ENCODE peak calls at places on chromosomes 16 and 17, in five cellular contexts. One of them, this sample, is unnamed.

GRCh38 chr17:68033636-68034451 is 1.7 kb upstream of the KPNA2 start:
- DNase-seq in endothelial cell: peak; percentile 42
- DNase-seq in epithelial cell of proximal tubule: peak; percentile 64
- DNase-seq in activated naive CD8-positive, alpha-beta T cell treated with anti-CD3 and anti-CD28 coated beads, Interleukin-2, amount 50 U/mL, for 24 hours: no peak
- DNase-seq in stimulated activated CD4-positive, alpha-beta T cell treated with anti-CD3 and anti-CD28 coated beads, Interleukin-15, amount 100 ng/mL, for 48 hours: no peak
- DNase-seq in this sample: peak; percentile 44

GRCh38 chr17:78257810-78258322 is 26.4 kb downstream of the TMEM235 start:
- DNase-seq in endothelial cell: no peak
- DNase-seq in epithelial cell of proximal tubule: no peak
- DNase-seq in activated naive CD8-positive, alpha-beta T cell treated with anti-CD3 and anti-CD28 coated beads, Interleukin-2, amount 50 U/mL, for 24 hours: peak; percentile 17
- DNase-seq in stimulated activated CD4-positive, alpha-beta T cell treated with anti-CD3 and anti-CD28 coated beads, Interleukin-15, amount 100 ng/mL, for 48 hours: no peak
- DNase-seq in this sample: no peak

GRCh38 chr16:9092282-9092962 is 978 bp downstream of the HAPSTR1 start:
- DNase-seq in endothelial cell: peak; percentile 39
- DNase-seq in epithelial cell of proximal tubule: no peak
- DNase-seq in activated naive CD8-positive, alpha-beta T cell treated with anti-CD3 and anti-CD28 coated beads, Interleukin-2, amount 50 U/mL, for 24 hours: peak; percentile 64
- DNase-seq in stimulated activated CD4-positive, alpha-beta T cell treated with anti-CD3 and anti-CD28 coated beads, Interleukin-15, amount 100 ng/mL, for 48 hours: peak; percentile 33
- DNase-seq in this sample: no peak

GRCh38 chr16:73572135-73572534 is 524.2 kb upstream of the ZFHX3 start:
- DNase-seq in endothelial cell: no peak
- DNase-seq in epithelial cell of proximal tubule: no peak
- DNase-seq in activated naive CD8-positive, alpha-beta T cell treated with anti-CD3 and anti-CD28 coated beads, Interleukin-2, amount 50 U/mL, for 24 hours: no peak
- DNase-seq in stimulated activated CD4-positive, alpha-beta T cell treated with anti-CD3 and anti-CD28 coated beads, Interleukin-15, amount 100 ng/mL, for 48 hours: no peak
- DNase-seq in this sample: no peak

GRCh38 chr17:81412490-81413093 is 17.3 kb downstream of the BAHCC1 start:
- DNase-seq in endothelial cell: no peak
- DNase-seq in epithelial cell of proximal tubule: no peak
- DNase-seq in activated naive CD8-positive, alpha-beta T cell treated with anti-CD3 and anti-CD28 coated beads, Interleukin-2, amount 50 U/mL, for 24 hours: peak; percentile 69
- DNase-seq in stimulated activated CD4-positive, alpha-beta T cell treated with anti-CD3 and anti-CD28 coated beads, Interleukin-15, amount 100 ng/mL, for 48 hours: peak; percentile 18
- DNase-seq in this sample: peak; percentile 57

GRCh38 chr17:28416703-28417311 is 10.8 kb upstream of the SLC46A1 start:
- DNase-seq in endothelial cell: peak; percentile 61
- DNase-seq in epithelial cell of proximal tubule: no peak
- DNase-seq in activated naive CD8-positive, alpha-beta T cell treated with anti-CD3 and anti-CD28 coated beads, Interleukin-2, amount 50 U/mL, for 24 hours: peak; percentile 55
- DNase-seq in stimulated activated CD4-positive, alpha-beta T cell treated with anti-CD3 and anti-CD28 coated beads, Interleukin-15, amount 100 ng/mL, for 48 hours: no peak
- DNase-seq in this sample: peak; percentile 64

GRCh38 chr17:17682293-17682736 is 1.1 kb downstream of the RAI1 start:
- DNase-seq in endothelial cell: peak; percentile 29
- DNase-seq in epithelial cell of proximal tubule: no peak
- DNase-seq in activated naive CD8-positive, alpha-beta T cell treated with anti-CD3 and anti-CD28 coated beads, Interleukin-2, amount 50 U/mL, for 24 hours: peak; percentile 72
- DNase-seq in stimulated activated CD4-positive, alpha-beta T cell treated with anti-CD3 and anti-CD28 coated beads, Interleukin-15, amount 100 ng/mL, for 48 hours: peak; percentile 24
- DNase-seq in this sample: no peak

GRCh38 chr16:85394511-85395206 is 218.5 kb upstream of the GSE1 start:
- DNase-seq in endothelial cell: no peak
- DNase-seq in epithelial cell of proximal tubule: no peak
- DNase-seq in activated naive CD8-positive, alpha-beta T cell treated with anti-CD3 and anti-CD28 coated beads, Interleukin-2, amount 50 U/mL, for 24 hours: no peak
- DNase-seq in stimulated activated CD4-positive, alpha-beta T cell treated with anti-CD3 and anti-CD28 coated beads, Interleukin-15, amount 100 ng/mL, for 48 hours: no peak
- DNase-seq in this sample: no peak

GRCh38 chr17:70905796-70906195 is 736.5 kb downstream of the KCNJ2 start:
- DNase-seq in endothelial cell: no peak
- DNase-seq in epithelial cell of proximal tubule: peak; percentile 61
- DNase-seq in activated naive CD8-positive, alpha-beta T cell treated with anti-CD3 and anti-CD28 coated beads, Interleukin-2, amount 50 U/mL, for 24 hours: no peak
- DNase-seq in stimulated activated CD4-positive, alpha-beta T cell treated with anti-CD3 and anti-CD28 coated beads, Interleukin-15, amount 100 ng/mL, for 48 hours: no peak
- DNase-seq in this sample: peak; percentile 97

GRCh38 chr17:33201255-33201654 is 91.8 kb downstream of the ASIC2 start:
- DNase-seq in endothelial cell: peak; percentile 10
- DNase-seq in epithelial cell of proximal tubule: no peak
- DNase-seq in activated naive CD8-positive, alpha-beta T cell treated with anti-CD3 and anti-CD28 coated beads, Interleukin-2, amount 50 U/mL, for 24 hours: no peak
- DNase-seq in stimulated activated CD4-positive, alpha-beta T cell treated with anti-CD3 and anti-CD28 coated beads, Interleukin-15, amount 100 ng/mL, for 48 hours: no peak
- DNase-seq in this sample: no peak

GRCh38 chr16:3857189-3858013 is 23.1 kb downstream of the CREBBP start:
- DNase-seq in endothelial cell: no peak
- DNase-seq in epithelial cell of proximal tubule: peak; percentile 57
- DNase-seq in activated naive CD8-positive, alpha-beta T cell treated with anti-CD3 and anti-CD28 coated beads, Interleukin-2, amount 50 U/mL, for 24 hours: no peak
- DNase-seq in stimulated activated CD4-positive, alpha-beta T cell treated with anti-CD3 and anti-CD28 coated beads, Interleukin-15, amount 100 ng/mL, for 48 hours: no peak
- DNase-seq in this sample: peak; percentile 76

GRCh38 chr16:81715358-81716196 is 63.5 kb upstream of the PLCG2 start:
- DNase-seq in endothelial cell: no peak
- DNase-seq in epithelial cell of proximal tubule: no peak
- DNase-seq in activated naive CD8-positive, alpha-beta T cell treated with anti-CD3 and anti-CD28 coated beads, Interleukin-2, amount 50 U/mL, for 24 hours: no peak
- DNase-seq in stimulated activated CD4-positive, alpha-beta T cell treated with anti-CD3 and anti-CD28 coated beads, Interleukin-15, amount 100 ng/mL, for 48 hours: no peak
- DNase-seq in this sample: no peak

GRCh38 chr16:54116126-54116525 is 170.5 kb downstream of the IRX3 start:
- DNase-seq in endothelial cell: no peak
- DNase-seq in epithelial cell of proximal tubule: no peak
- DNase-seq in activated naive CD8-positive, alpha-beta T cell treated with anti-CD3 and anti-CD28 coated beads, Interleukin-2, amount 50 U/mL, for 24 hours: no peak
- DNase-seq in stimulated activated CD4-positive, alpha-beta T cell treated with anti-CD3 and anti-CD28 coated beads, Interleukin-15, amount 100 ng/mL, for 48 hours: no peak
- DNase-seq in this sample: no peak

GRCh38 chr17:50173335-50173941 is 7.6 kb downstream of the SGCA start:
- DNase-seq in endothelial cell: no peak
- DNase-seq in epithelial cell of proximal tubule: no peak
- DNase-seq in activated naive CD8-positive, alpha-beta T cell treated with anti-CD3 and anti-CD28 coated beads, Interleukin-2, amount 50 U/mL, for 24 hours: no peak
- DNase-seq in stimulated activated CD4-positive, alpha-beta T cell treated with anti-CD3 and anti-CD28 coated beads, Interleukin-15, amount 100 ng/mL, for 48 hours: no peak
- DNase-seq in this sample: peak; percentile 90

GRCh38 chr17:39139137-39139516 is 12.3 kb downstream of the PLXDC1 start:
- DNase-seq in endothelial cell: no peak
- DNase-seq in epithelial cell of proximal tubule: no peak
- DNase-seq in activated naive CD8-positive, alpha-beta T cell treated with anti-CD3 and anti-CD28 coated beads, Interleukin-2, amount 50 U/mL, for 24 hours: no peak
- DNase-seq in stimulated activated CD4-positive, alpha-beta T cell treated with anti-CD3 and anti-CD28 coated beads, Interleukin-15, amount 100 ng/mL, for 48 hours: no peak
- DNase-seq in this sample: peak; percentile 86

GRCh38 chr17:44363613-44364159 is at the start of gene FAM171A2:
- DNase-seq in endothelial cell: peak; percentile 83
- DNase-seq in epithelial cell of proximal tubule: no peak
- DNase-seq in activated naive CD8-positive, alpha-beta T cell treated with anti-CD3 and anti-CD28 coated beads, Interleukin-2, amount 50 U/mL, for 24 hours: peak; percentile 79
- DNase-seq in stimulated activated CD4-positive, alpha-beta T cell treated with anti-CD3 and anti-CD28 coated beads, Interleukin-15, amount 100 ng/mL, for 48 hours: no peak
- DNase-seq in this sample: peak; percentile 35

GRCh38 chr16:71426069-71426879 is 15.6 kb downstream of the TLE7 start:
- DNase-seq in endothelial cell: peak; percentile 86
- DNase-seq in epithelial cell of proximal tubule: peak; percentile 57
- DNase-seq in activated naive CD8-positive, alpha-beta T cell treated with anti-CD3 and anti-CD28 coated beads, Interleukin-2, amount 50 U/mL, for 24 hours: peak; percentile 36
- DNase-seq in stimulated activated CD4-positive, alpha-beta T cell treated with anti-CD3 and anti-CD28 coated beads, Interleukin-15, amount 100 ng/mL, for 48 hours: peak; percentile 21
- DNase-seq in this sample: peak; percentile 95

GRCh38 chr17:12282056-12282455 is 261.4 kb downstream of the MAP2K4 start:
- DNase-seq in endothelial cell: no peak
- DNase-seq in epithelial cell of proximal tubule: no peak
- DNase-seq in activated naive CD8-positive, alpha-beta T cell treated with anti-CD3 and anti-CD28 coated beads, Interleukin-2, amount 50 U/mL, for 24 hours: no peak
- DNase-seq in stimulated activated CD4-positive, alpha-beta T cell treated with anti-CD3 and anti-CD28 coated beads, Interleukin-15, amount 100 ng/mL, for 48 hours: no peak
- DNase-seq in this sample: peak; percentile 69

GRCh38 chr16:53743149-53743566 is 39.2 kb downstream of the FTO start:
- DNase-seq in endothelial cell: peak; percentile 8
- DNase-seq in epithelial cell of proximal tubule: no peak
- DNase-seq in activated naive CD8-positive, alpha-beta T cell treated with anti-CD3 and anti-CD28 coated beads, Interleukin-2, amount 50 U/mL, for 24 hours: peak; percentile 15
- DNase-seq in stimulated activated CD4-positive, alpha-beta T cell treated with anti-CD3 and anti-CD28 coated beads, Interleukin-15, amount 100 ng/mL, for 48 hours: no peak
- DNase-seq in this sample: peak; percentile 51

GRCh38 chr16:83619381-83620150 is 188.2 kb upstream of the HSBP1 start:
- DNase-seq in endothelial cell: no peak
- DNase-seq in epithelial cell of proximal tubule: no peak
- DNase-seq in activated naive CD8-positive, alpha-beta T cell treated with anti-CD3 and anti-CD28 coated beads, Interleukin-2, amount 50 U/mL, for 24 hours: no peak
- DNase-seq in stimulated activated CD4-positive, alpha-beta T cell treated with anti-CD3 and anti-CD28 coated beads, Interleukin-15, amount 100 ng/mL, for 48 hours: no peak
- DNase-seq in this sample: no peak

GRCh38 chr17:75814900-75815373 is 29.3 kb downstream of the UNC13D start:
- DNase-seq in endothelial cell: no peak
- DNase-seq in epithelial cell of proximal tubule: no peak
- DNase-seq in activated naive CD8-positive, alpha-beta T cell treated with anti-CD3 and anti-CD28 coated beads, Interleukin-2, amount 50 U/mL, for 24 hours: no peak
- DNase-seq in stimulated activated CD4-positive, alpha-beta T cell treated with anti-CD3 and anti-CD28 coated beads, Interleukin-15, amount 100 ng/mL, for 48 hours: no peak
- DNase-seq in this sample: peak; percentile 76

GRCh38 chr16:74372369-74372768 is 3.7 kb upstream of the NPIPB15 start:
- DNase-seq in endothelial cell: no peak
- DNase-seq in epithelial cell of proximal tubule: no peak
- DNase-seq in activated naive CD8-positive, alpha-beta T cell treated with anti-CD3 and anti-CD28 coated beads, Interleukin-2, amount 50 U/mL, for 24 hours: no peak
- DNase-seq in stimulated activated CD4-positive, alpha-beta T cell treated with anti-CD3 and anti-CD28 coated beads, Interleukin-15, amount 100 ng/mL, for 48 hours: no peak
- DNase-seq in this sample: no peak

GRCh38 chr17:7932949-7933348 is 943 bp downstream of the CNTROB start:
- DNase-seq in endothelial cell: peak; percentile 24
- DNase-seq in epithelial cell of proximal tubule: no peak
- DNase-seq in activated naive CD8-positive, alpha-beta T cell treated with anti-CD3 and anti-CD28 coated beads, Interleukin-2, amount 50 U/mL, for 24 hours: peak; percentile 35
- DNase-seq in stimulated activated CD4-positive, alpha-beta T cell treated with anti-CD3 and anti-CD28 coated beads, Interleukin-15, amount 100 ng/mL, for 48 hours: no peak
- DNase-seq in this sample: peak; percentile 77

GRCh38 chr17:57971572-57971971 is 16.4 kb upstream of the CUEDC1 start:
- DNase-seq in endothelial cell: no peak
- DNase-seq in epithelial cell of proximal tubule: no peak
- DNase-seq in activated naive CD8-positive, alpha-beta T cell treated with anti-CD3 and anti-CD28 coated beads, Interleukin-2, amount 50 U/mL, for 24 hours: no peak
- DNase-seq in stimulated activated CD4-positive, alpha-beta T cell treated with anti-CD3 and anti-CD28 coated beads, Interleukin-15, amount 100 ng/mL, for 48 hours: no peak
- DNase-seq in this sample: no peak

GRCh38 chr16:749010-749409 is 8.2 kb upstream of the CIAO3 start:
- DNase-seq in endothelial cell: no peak
- DNase-seq in epithelial cell of proximal tubule: no peak
- DNase-seq in activated naive CD8-positive, alpha-beta T cell treated with anti-CD3 and anti-CD28 coated beads, Interleukin-2, amount 50 U/mL, for 24 hours: no peak
- DNase-seq in stimulated activated CD4-positive, alpha-beta T cell treated with anti-CD3 and anti-CD28 coated beads, Interleukin-15, amount 100 ng/mL, for 48 hours: no peak
- DNase-seq in this sample: peak; percentile 67

GRCh38 chr16:49340466-49340865 is 33.1 kb upstream of the C16orf78 start:
- DNase-seq in endothelial cell: no peak
- DNase-seq in epithelial cell of proximal tubule: no peak
- DNase-seq in activated naive CD8-positive, alpha-beta T cell treated with anti-CD3 and anti-CD28 coated beads, Interleukin-2, amount 50 U/mL, for 24 hours: no peak
- DNase-seq in stimulated activated CD4-positive, alpha-beta T cell treated with anti-CD3 and anti-CD28 coated beads, Interleukin-15, amount 100 ng/mL, for 48 hours: no peak
- DNase-seq in this sample: no peak

GRCh38 chr17:80008848-80009247 is 26.8 kb downstream of the TBC1D16 start:
- DNase-seq in endothelial cell: no peak
- DNase-seq in epithelial cell of proximal tubule: no peak
- DNase-seq in activated naive CD8-positive, alpha-beta T cell treated with anti-CD3 and anti-CD28 coated beads, Interleukin-2, amount 50 U/mL, for 24 hours: no peak
- DNase-seq in stimulated activated CD4-positive, alpha-beta T cell treated with anti-CD3 and anti-CD28 coated beads, Interleukin-15, amount 100 ng/mL, for 48 hours: no peak
- DNase-seq in this sample: no peak

GRCh38 chr17:62995377-62995885 is 29.4 kb downstream of the TANC2 start:
- DNase-seq in endothelial cell: peak; percentile 26
- DNase-seq in epithelial cell of proximal tubule: no peak
- DNase-seq in activated naive CD8-positive, alpha-beta T cell treated with anti-CD3 and anti-CD28 coated beads, Interleukin-2, amount 50 U/mL, for 24 hours: peak; percentile 17
- DNase-seq in stimulated activated CD4-positive, alpha-beta T cell treated with anti-CD3 and anti-CD28 coated beads, Interleukin-15, amount 100 ng/mL, for 48 hours: no peak
- DNase-seq in this sample: peak; percentile 45

GRCh38 chr17:55161935-55162555 is 102.7 kb upstream of the HLF start:
- DNase-seq in endothelial cell: no peak
- DNase-seq in epithelial cell of proximal tubule: peak; percentile 97
- DNase-seq in activated naive CD8-positive, alpha-beta T cell treated with anti-CD3 and anti-CD28 coated beads, Interleukin-2, amount 50 U/mL, for 24 hours: no peak
- DNase-seq in stimulated activated CD4-positive, alpha-beta T cell treated with anti-CD3 and anti-CD28 coated beads, Interleukin-15, amount 100 ng/mL, for 48 hours: no peak
- DNase-seq in this sample: peak; percentile 97

GRCh38 chr16:30372725-30373124 is 1.9 kb upstream of the MYL11 start:
- DNase-seq in endothelial cell: no peak
- DNase-seq in epithelial cell of proximal tubule: no peak
- DNase-seq in activated naive CD8-positive, alpha-beta T cell treated with anti-CD3 and anti-CD28 coated beads, Interleukin-2, amount 50 U/mL, for 24 hours: no peak
- DNase-seq in stimulated activated CD4-positive, alpha-beta T cell treated with anti-CD3 and anti-CD28 coated beads, Interleukin-15, amount 100 ng/mL, for 48 hours: no peak
- DNase-seq in this sample: no peak

GRCh38 chr17:1712271-1712670 is 2.1 kb upstream of the TLCD2 start:
- DNase-seq in endothelial cell: no peak
- DNase-seq in epithelial cell of proximal tubule: no peak
- DNase-seq in activated naive CD8-positive, alpha-beta T cell treated with anti-CD3 and anti-CD28 coated beads, Interleukin-2, amount 50 U/mL, for 24 hours: no peak
- DNase-seq in stimulated activated CD4-positive, alpha-beta T cell treated with anti-CD3 and anti-CD28 coated beads, Interleukin-15, amount 100 ng/mL, for 48 hours: no peak
- DNase-seq in this sample: no peak

GRCh38 chr16:62853887-62854286 is 817.6 kb upstream of the CDH8 start:
- DNase-seq in endothelial cell: no peak
- DNase-seq in epithelial cell of proximal tubule: no peak
- DNase-seq in activated naive CD8-positive, alpha-beta T cell treated with anti-CD3 and anti-CD28 coated beads, Interleukin-2, amount 50 U/mL, for 24 hours: no peak
- DNase-seq in stimulated activated CD4-positive, alpha-beta T cell treated with anti-CD3 and anti-CD28 coated beads, Interleukin-15, amount 100 ng/mL, for 48 hours: no peak
- DNase-seq in this sample: no peak